ENCODE peak calls at places on chromosome 17, in ten cellular contexts. Q is Caco-2, L is mucosa of gallbladder, E is NCI-H748 treated with DMSO at 0.1 percent for 48 hours, N is amniotic epithelial cell, T is T-helper 2 cell, A is hepatocyte, Y is fibroblast of the aortic adventitia, R is adipocyte, U is ELR. J is an unnamed sample.

GRCh38 chr17:47707056-47707791 is 13.3 kb downstream of the TBKBP1 start:
- DNase-seq in Q (no peak), L (no peak), E (no peak), N (no peak), T (no peak), A (no peak), Y (no peak), R (no peak), U (no peak), J (no peak)

GRCh38 chr17:40451420-40451819 is 8.2 kb downstream of the IGFBP4 start:
- DNase-seq in Q (no peak), L (peak), E (no peak), N (peak), T (no peak), A (peak), Y (peak), R (peak), U (no peak), J (no peak)

GRCh38 chr17:29835438-29836351 is 94.3 kb downstream of the SSH2 start:
- DNase-seq in Q (no peak), L (peak), E (no peak), N (peak), T (no peak), A (no peak), Y (peak), R (peak), U (peak), J (no peak)

GRCh38 chr17:42457107-42457787 is 1.4 kb upstream of the ATP6V0A1 start:
- DNase-seq in Q (no peak), L (no peak), E (no peak), N (peak), T (no peak), A (no peak), Y (no peak), R (peak), U (peak), J (peak)

GRCh38 chr17:73924488-73925186 is 278.8 kb upstream of the RPL38 start:
- DNase-seq in Q (no peak), L (no peak), E (no peak), N (no peak), T (no peak), A (no peak), Y (no peak), R (no peak), U (no peak), J (no peak)

GRCh38 chr17:45815752-45816151 is 28.9 kb upstream of the SPPL2C start:
- DNase-seq in Q (no peak), L (no peak), E (no peak), N (no peak), T (no peak), A (no peak), Y (no peak), R (no peak), U (no peak), J (no peak)

GRCh38 chr17:1512351-1512750 is 4.1 kb downstream of the INPP5K start:
- DNase-seq in Q (no peak), L (no peak), E (no peak), N (no peak), T (no peak), A (no peak), Y (no peak), R (no peak), U (no peak), J (no peak)

GRCh38 chr17:34442387-34443111 is 79.5 kb upstream of the CCL1 start:
- DNase-seq in Q (no peak), L (no peak), E (no peak), N (no peak), T (no peak), A (no peak), Y (no peak), R (no peak), U (no peak), J (no peak)

GRCh38 chr17:31743767-31744166 is 115.3 kb downstream of the COPRS start:
- DNase-seq in Q (no peak), L (no peak), E (no peak), N (no peak), T (no peak), A (peak), Y (peak), R (peak), U (no peak), J (no peak)

GRCh38 chr17:36501963-36502362 is 15.5 kb downstream of the ZNHIT3 start:
- DNase-seq in Q (peak), L (no peak), E (no peak), N (no peak), T (no peak), A (peak), Y (no peak), R (no peak), U (no peak), J (no peak)

GRCh38 chr17:5610956-5611355 is 26.6 kb upstream of the NLRP1 start:
- DNase-seq in Q (no peak), L (no peak), E (no peak), N (no peak), T (no peak), A (no peak), Y (no peak), R (no peak), U (no peak), J (no peak)

GRCh38 chr17:73625975-73626706 is 18.1 kb downstream of the SDK2 start:
- DNase-seq in Q (no peak), L (no peak), E (no peak), N (no peak), T (no peak), A (peak), Y (no peak), R (no peak), U (no peak), J (no peak)

GRCh38 chr17:61361084-61361483 is 38.6 kb upstream of the TBX2 start:
- DNase-seq in Q (no peak), L (no peak), E (no peak), N (peak), T (no peak), A (no peak), Y (peak), R (peak), U (peak), J (no peak)

GRCh38 chr17:81392909-81393654 is 2.2 kb upstream of the BAHCC1 start:
- DNase-seq in Q (no peak), L (no peak), E (no peak), N (no peak), T (no peak), A (no peak), Y (no peak), R (peak), U (peak), J (no peak)

GRCh38 chr17:72297326-72298115 is 176.7 kb downstream of the SOX9 start:
- DNase-seq in Q (no peak), L (no peak), E (no peak), N (peak), T (no peak), A (no peak), Y (peak), R (peak), U (peak), J (no peak)

GRCh38 chr17:56596741-56597494 is 3.4 kb downstream of the NOG start:
- DNase-seq in Q (no peak), L (no peak), E (peak), N (no peak), T (no peak), A (no peak), Y (no peak), R (peak), U (peak), J (no peak)

GRCh38 chr17:12507046-12507445 is 158.6 kb upstream of the MYOCD start:
- DNase-seq in Q (no peak), L (no peak), E (no peak), N (no peak), T (no peak), A (no peak), Y (no peak), R (no peak), U (no peak), J (no peak)

J was measured in NAMALWA.